ENCODE peak calls at places on chromosomes 6 and 20, in six cellular contexts. Q is cardiac muscle cell; K is naive thymus-derived CD4-positive, alpha-beta T cell; U is GM06990; H is GM23248; W is neural progenitor cell. Y is an unnamed sample. For H3K36me3 and H3K27me3, the result is how much of the 10 kb centered on the place peaks cover.

GRCh38 chr6:89454300-89454699 is 21.3 kb downstream of the ANKRD6 start:
- DNase-seq in K (no peak), Q (no peak), H (no peak), U (no peak), W (no peak), Y (no peak)

GRCh38 chr6:140174509-140174908 is 800.1 kb upstream of the CITED2 start:
- DNase-seq in Q (no peak), W (no peak), H (peak), K (no peak), U (no peak), Y (no peak)

GRCh38 chr6:130365166-130366010 is 429 bp upstream of the TMEM200A start:
- DNase-seq in H (peak), W (peak), K (no peak), Q (peak), U (peak), Y (peak)

GRCh38 chr20:37526238-37526838 is 1.3 kb downstream of the BLCAP start:
- DNase-seq in Q (peak), H (peak), K (no peak), U (no peak), W (peak), Y (peak)

GRCh38 chr6:152634773-152635172 is 2.4 kb downstream of the SYNE1 start:
- DNase-seq in H (peak), W (no peak), Q (no peak), K (no peak), U (peak), Y (no peak)

GRCh38 chr6:116268589-116269293 is 11.0 kb downstream of the TSPYL1 start:
- DNase-seq in W (peak), Q (peak), H (peak), U (no peak), K (peak), Y (peak)

GRCh38 chr6:142942805-142943227 is 2.2 kb downstream of the HIVEP2 start:
- DNase-seq in H (peak), U (no peak), Q (no peak), K (no peak), W (no peak), Y (no peak)

GRCh38 chr20:32823078-32823477 is 3.3 kb downstream of the MAPRE1 start:
- DNase-seq in K (no peak), Q (peak), U (no peak), W (peak), H (peak), Y (peak)

GRCh38 chr20:21244808-21245207 is 58.3 kb upstream of the XRN2 start:
- DNase-seq in W (no peak), H (no peak), U (no peak), K (no peak), Q (no peak), Y (no peak)

GRCh38 chr6:101011165-101011564 is 130.0 kb upstream of the ASCC3 start:
- DNase-seq in W (no peak), K (no peak), U (peak), H (no peak), Q (no peak), Y (no peak)

GRCh38 chr6:36418558-36418957 is 24.1 kb downstream of the PXT1 start:
- DNase-seq in K (no peak), W (no peak), U (no peak), Q (no peak), H (peak), Y (no peak)

GRCh38 chr20:48527771-48528170 is 300.0 kb downstream of the PREX1 start:
- DNase-seq in K (no peak), W (no peak), Q (no peak), U (no peak), H (no peak), Y (peak)

GRCh38 chr6:43871933-43872332 is 101.9 kb downstream of the VEGFA start:
- DNase-seq in U (no peak), K (no peak), Q (peak), H (no peak), W (no peak), Y (no peak)

GRCh38 chr6:139037490-139037889 is 8.9 kb downstream of the ABRACL start:
- DNase-seq in W (no peak), U (no peak), Q (no peak), K (no peak), H (peak), Y (no peak)

GRCh38 chr6:108755257-108756240 is 92.7 kb upstream of the ARMC2 start:
- DNase-seq in K (no peak), H (peak), W (no peak), Q (peak), U (no peak), Y (no peak)

GRCh38 chr6:132830236-132830799 is 15.9 kb downstream of the RPS12 start:
- DNase-seq in U (no peak), Q (peak), K (no peak), H (peak), W (peak), Y (peak)

GRCh38 chr6:1527098-1527497 is 82.6 kb upstream of the FOXC1 start:
- DNase-seq in H (peak), K (peak), Q (peak), W (peak), U (no peak), Y (peak)

GRCh38 chr6:143224516-143224915 is 163.8 kb downstream of the AIG1 start:
- DNase-seq in U (no peak), K (no peak), Q (no peak), H (no peak), W (no peak), Y (no peak)

GRCh38 chr6:18280084-18280483 is 15.8 kb upstream of the DEK start:
- DNase-seq in U (no peak), H (peak), Q (no peak), W (peak), K (no peak), Y (no peak)

GRCh38 chr6:166997768-166998255 is 1.4 kb upstream of the CEP43 start:
- DNase-seq in Q (peak), K (peak), U (peak), W (peak), H (peak), Y (peak)

GRCh38 chr6:19024737-19025136 is 637.6 kb downstream of the RNF144B start:
- DNase-seq in Q (peak), H (peak), K (no peak), W (peak), U (no peak), Y (peak)

GRCh38 chr20:51934301-51935002 is 132.1 kb upstream of the SALL4 start:
- DNase-seq in W (no peak), K (no peak), U (no peak), Q (no peak), H (peak), Y (no peak)

GRCh38 chr6:28892525-28892924 is 31.3 kb downstream of the TRIM27 start:
- DNase-seq in U (no peak), K (no peak), H (no peak), Q (no peak), W (no peak), Y (no peak)

GRCh38 chr20:57526067-57526884 is 1.3 kb upstream of the CTCFL start:
- DNase-seq in U (no peak), Q (no peak), K (no peak), H (no peak), W (peak), Y (peak)

GRCh38 chr6:32685603-32686002 is 19.1 kb upstream of the HLA-DQB1 start:
- DNase-seq in W (no peak), U (peak), Q (no peak), H (no peak), K (peak), Y (no peak)

GRCh38 chr6:23728707-23729106 is 397.3 kb upstream of the NRSN1 start:
- DNase-seq in Q (peak), K (no peak), U (no peak), W (no peak), H (no peak), Y (no peak)

GRCh38 chr6:148874698-148875293 is 128.0 kb downstream of the UST start:
- DNase-seq in Q (peak), H (peak), W (peak), U (no peak), K (no peak), Y (no peak)

GRCh38 chr20:58005581-58006345 is 222.7 kb downstream of the ANKRD60 start:
- DNase-seq in K (no peak), H (no peak), W (no peak), Q (no peak), U (no peak), Y (no peak)

GRCh38 chr6:43013020-43013842 is 515 bp downstream of the MEA1 start:
- DNase-seq in U (no peak), K (no peak), W (no peak), Q (no peak), H (peak), Y (no peak)

GRCh38 chr6:32837651-32838113 is 857 bp downstream of the TAP2 start:
- DNase-seq in Q (no peak), K (no peak), H (peak), U (no peak), W (no peak), Y (no peak)

GRCh38 chr6:168418151-168418551 is 22.8 kb upstream of the SMOC2 start:
- DNase-seq in W (no peak), Q (no peak), U (no peak), H (no peak), K (no peak), Y (no peak)

GRCh38 chr6:103800131-103800670 is 1059.5 kb downstream of the HACE1 start:
- DNase-seq in U (no peak), K (no peak), W (no peak), Q (no peak), H (no peak), Y (no peak)

GRCh38 chr20:44733341-44734069 is 12.2 kb upstream of the KCNK15 start:
- DNase-seq in W (peak), K (peak), H (peak), U (no peak), Q (peak), Y (peak)

GRCh38 chr20:48826883-48827771 is 672 bp downstream of the PREX1 start:
- DNase-seq in Q (peak), W (peak), K (peak), U (peak), H (peak), Y (peak)

GRCh38 chr6:45610832-45611231 is 233.1 kb upstream of the SUPT3H start:
- DNase-seq in H (no peak), U (no peak), K (no peak), Q (no peak), W (no peak), Y (no peak)

GRCh38 chr20:10659651-10660601 is 13.9 kb downstream of the JAG1 start:
- DNase-seq in K (no peak), W (no peak), U (no peak), Q (no peak), H (no peak), Y (no peak)

GRCh38 chr6:46781478-46782378 is 11.5 kb upstream of the MEP1A start:
- DNase-seq in K (no peak), Q (peak), U (peak), H (peak), W (peak), Y (peak)

GRCh38 chr20:3813758-3814581 is 6.4 kb upstream of the AP5S1 start:
- DNase-seq in K (no peak), H (no peak), Q (no peak), W (no peak), U (no peak), Y (no peak)

GRCh38 chr6:108953681-108954080 is 105.5 kb downstream of the ARMC2 start:
- DNase-seq in H (peak), W (no peak), K (no peak), U (no peak), Q (no peak), Y (no peak)

GRCh38 chr20:60868316-60868891 is 383.7 kb upstream of the CDH4 start:
- DNase-seq in H (no peak), K (no peak), U (no peak), Q (no peak), W (no peak), Y (peak)

GRCh38 chr6:34172961-34173775 is 27.3 kb upstream of the GRM4 start:
- DNase-seq in W (no peak), Q (no peak), U (no peak), H (no peak), K (no peak), Y (no peak)

GRCh38 chr6:34177181-34177591 is 31.3 kb upstream of the GRM4 start:
- DNase-seq in U (no peak), W (no peak), K (no peak), H (no peak), Q (no peak), Y (peak)

GRCh38 chr6:34178361-34179105 is 32.6 kb upstream of the GRM4 start:
- DNase-seq in H (no peak), W (no peak), U (no peak), Q (no peak), K (no peak), Y (peak)

GRCh38 chr6:34176261-34177031 is 30.6 kb upstream of the GRM4 start:
- DNase-seq in K (no peak), H (no peak), Q (no peak), W (no peak), U (no peak), Y (peak)

DNA sequence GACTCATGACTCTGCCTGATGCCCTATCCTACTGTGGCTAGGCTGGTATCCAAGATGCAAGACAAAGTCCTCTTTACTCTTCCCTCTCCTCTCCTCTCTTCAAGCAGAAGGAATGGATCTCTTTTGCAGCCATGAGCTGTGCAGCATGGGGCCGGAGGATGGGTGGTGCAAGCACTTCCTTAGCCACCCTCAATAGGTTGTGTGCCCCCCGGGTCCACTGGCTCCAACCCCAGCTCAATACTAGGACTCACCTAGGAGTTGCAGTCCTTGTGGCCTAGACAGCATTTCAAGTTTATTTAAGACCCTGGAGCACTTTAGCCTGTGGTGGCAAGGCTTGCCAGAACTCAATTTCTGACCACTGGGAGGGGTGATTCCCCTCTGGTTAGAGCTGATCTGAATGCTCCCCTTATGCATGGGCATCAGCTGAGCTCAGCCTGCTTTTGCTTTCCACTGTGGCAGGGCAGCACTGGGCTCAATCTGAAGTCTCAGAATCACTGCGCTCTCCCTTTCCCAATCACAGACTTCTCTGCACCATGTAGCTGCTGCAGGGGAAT is 29.0 kb upstream of the GRM4 start:
- DNase-seq in K (no peak), Q (no peak), H (no peak), U (no peak), W (no peak), Y (peak)
- H3K4me3 ChIP-seq in K (no peak), Q (no peak), H (no peak), U (no peak), W (no peak), Y (no peak)

GRCh38 chr20:64000906-64001305 is 20.0 kb downstream of the PRPF6 start:
- DNase-seq in W (no peak), Q (no peak), K (no peak), H (no peak), U (no peak), Y (no peak)
- H3K36me3 ChIP-seq in W (under half), Q (under half), K (under half), H (under half), U (under half), Y (under half)

GRCh38 chr6:149938571-149939462 is 3.0 kb upstream of the ULBP2 start:
- DNase-seq in H (peak), W (no peak), Q (no peak), K (peak), U (peak), Y (peak)
- H3K27me3 ChIP-seq in H (under half), W (half or more), Q (half or more), K (half or more), U (under half), Y (half or more)

DNA sequence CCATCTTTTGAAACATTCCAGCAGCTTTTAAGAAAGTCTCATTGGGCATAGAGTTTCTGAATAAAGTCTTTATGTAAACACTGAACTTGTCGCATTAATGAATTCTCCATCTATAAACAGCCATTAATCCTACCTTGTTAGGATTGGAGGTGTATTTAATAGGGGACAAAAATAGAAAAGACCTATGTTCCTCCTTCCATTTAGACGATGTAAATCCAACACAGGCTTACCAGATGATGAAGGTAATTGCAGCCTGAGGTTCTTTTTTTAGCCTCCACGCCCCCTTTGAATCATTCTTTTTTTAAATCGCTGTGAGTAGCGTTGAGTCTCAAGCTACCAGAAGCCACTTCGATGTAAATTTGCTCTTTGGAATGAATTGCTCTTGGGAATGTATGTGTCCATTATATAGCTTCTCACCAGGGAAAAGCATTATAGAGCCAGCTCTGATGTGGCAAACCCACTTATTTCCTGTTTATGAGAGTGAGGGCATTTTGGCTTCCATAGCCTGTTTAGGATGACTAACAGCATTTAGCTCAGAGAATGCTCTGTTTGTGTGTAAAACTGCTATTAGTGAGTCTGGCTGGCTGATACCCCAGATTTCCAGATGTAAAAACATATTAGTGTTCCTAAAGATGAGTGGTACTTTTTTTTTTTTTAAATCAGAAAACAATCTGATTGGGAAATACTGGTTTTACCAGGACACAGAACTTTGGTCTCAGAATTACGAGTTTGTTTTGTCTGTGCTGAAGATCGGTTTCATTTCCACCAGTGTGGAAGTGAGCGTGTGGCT is 74.9 kb upstream of the CLDN20 start:
- DNase-seq in U (no peak), H (peak), W (no peak), Q (no peak), K (no peak), Y (no peak)
- H3K4me3 ChIP-seq in U (peak), H (peak), W (no peak), Q (no peak), K (no peak), Y (no peak)